ENCODE peak calls at places on chromosomes 12 and 14, in four cellular contexts. N, F, C and U are unnamed samples.

GRCh38 chr12:52175411-52176350 is 16.1 kb downstream of the KRT80 start:
- DNase-seq in N (no peak), F (peak), C (no peak), U (no peak)

GRCh38 chr12:63151898-63152700 is 1.1 kb upstream of the AVPR1A start:
- DNase-seq in N (peak), F (peak), C (peak), U (no peak)

GRCh38 chr12:68580911-68581310 is 29.8 kb upstream of the RAP1B start:
- DNase-seq in N (no peak), F (no peak), C (no peak), U (no peak)

GRCh38 chr12:59715434-59715833 is 119.6 kb downstream of the SLC16A7 start:
- DNase-seq in N (no peak), F (no peak), C (no peak), U (no peak)

GRCh38 chr12:47773858-47774580 is 981 bp downstream of the SLC48A1 start:
- DNase-seq in N (no peak), F (no peak), C (no peak), U (no peak)

GRCh38 chr12:81888341-81888740 is 129.2 kb upstream of the PPFIA2 start:
- DNase-seq in N (no peak), F (no peak), C (no peak), U (no peak)

GRCh38 chr12:884746-885414 is 64.6 kb downstream of the RAD52 start:
- DNase-seq in N (no peak), F (no peak), C (no peak), U (no peak)

GRCh38 chr12:34397591-34398365 is 375.5 kb downstream of the ALG10 start:
- DNase-seq in N (peak), F (peak), C (no peak), U (peak)

GRCh38 chr12:80837342-80837978 is 100.3 kb downstream of the LIN7A start:
- DNase-seq in N (no peak), F (no peak), C (peak), U (no peak)

GRCh38 chr12:75177997-75178396 is 31.6 kb downstream of the KCNC2 start:
- DNase-seq in N (no peak), F (no peak), C (no peak), U (no peak)

GRCh38 chr12:27193854-27194544 is 50.1 kb upstream of the STK38L start:
- DNase-seq in N (no peak), F (peak), C (no peak), U (no peak)

DNA sequence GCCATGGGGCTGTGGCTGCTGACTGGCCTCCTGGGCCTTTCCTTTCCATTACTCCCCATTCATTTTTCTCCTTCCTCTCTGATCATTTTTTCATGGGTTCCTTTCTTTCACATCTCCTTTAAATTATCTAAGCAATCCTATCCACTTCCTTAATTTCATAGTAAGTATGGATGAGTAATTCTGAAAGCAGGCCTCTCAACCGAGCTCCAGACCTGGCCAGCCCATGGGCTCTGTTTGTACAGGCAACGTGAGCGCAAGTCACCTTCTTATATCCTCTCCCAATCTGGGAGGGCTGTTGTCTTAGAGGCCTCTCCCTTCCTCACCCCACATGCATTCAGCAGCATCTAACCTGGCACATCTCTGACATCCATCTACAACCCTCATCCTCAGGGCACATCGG is 13.3 kb downstream of the CKAP4 start:
- DNase-seq in N (no peak), F (no peak), C (no peak), U (no peak)
- H3K4me3 ChIP-seq in N (no peak), F (no peak), C (no peak), U (no peak)

GRCh38 chr14:53567236-53567785 is 389.3 kb downstream of the BMP4 start:
- DNase-seq in N (no peak), F (no peak), C (peak), U (no peak)

GRCh38 chr14:53569471-53569870 is 387.2 kb downstream of the BMP4 start:
- DNase-seq in N (no peak), F (no peak), C (no peak), U (no peak)

GRCh38 chr14:53570411-53571387 is 385.9 kb downstream of the BMP4 start:
- DNase-seq in N (no peak), F (no peak), C (no peak), U (no peak)

GRCh38 chr14:53571589-53571988 is 385.0 kb downstream of the BMP4 start:
- DNase-seq in N (no peak), F (no peak), C (no peak), U (no peak)

DNA sequence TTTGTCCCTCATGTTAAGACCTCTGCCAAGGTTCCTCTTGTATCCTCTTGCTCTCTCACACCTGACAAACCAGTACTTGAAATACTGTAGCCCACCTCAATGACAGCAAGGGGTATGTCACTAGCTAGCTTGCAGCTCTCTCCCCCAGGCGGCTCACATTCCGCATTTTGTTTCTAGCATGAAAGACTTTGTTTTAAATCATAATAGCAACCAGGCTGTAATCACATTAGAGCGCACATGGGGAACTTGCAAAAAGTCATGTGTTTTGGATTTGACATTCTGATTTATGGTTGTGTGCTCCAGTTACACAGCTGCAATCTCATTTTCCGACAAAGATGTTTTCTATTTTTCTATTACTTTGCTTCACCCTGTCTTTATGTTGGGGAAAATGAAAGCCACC is 384.6 kb downstream of the BMP4 start:
- DNase-seq in N (no peak), F (no peak), C (peak), U (no peak)
- H3K27ac ChIP-seq in N (no peak), F (no peak), C (no peak), U (peak)

DNA sequence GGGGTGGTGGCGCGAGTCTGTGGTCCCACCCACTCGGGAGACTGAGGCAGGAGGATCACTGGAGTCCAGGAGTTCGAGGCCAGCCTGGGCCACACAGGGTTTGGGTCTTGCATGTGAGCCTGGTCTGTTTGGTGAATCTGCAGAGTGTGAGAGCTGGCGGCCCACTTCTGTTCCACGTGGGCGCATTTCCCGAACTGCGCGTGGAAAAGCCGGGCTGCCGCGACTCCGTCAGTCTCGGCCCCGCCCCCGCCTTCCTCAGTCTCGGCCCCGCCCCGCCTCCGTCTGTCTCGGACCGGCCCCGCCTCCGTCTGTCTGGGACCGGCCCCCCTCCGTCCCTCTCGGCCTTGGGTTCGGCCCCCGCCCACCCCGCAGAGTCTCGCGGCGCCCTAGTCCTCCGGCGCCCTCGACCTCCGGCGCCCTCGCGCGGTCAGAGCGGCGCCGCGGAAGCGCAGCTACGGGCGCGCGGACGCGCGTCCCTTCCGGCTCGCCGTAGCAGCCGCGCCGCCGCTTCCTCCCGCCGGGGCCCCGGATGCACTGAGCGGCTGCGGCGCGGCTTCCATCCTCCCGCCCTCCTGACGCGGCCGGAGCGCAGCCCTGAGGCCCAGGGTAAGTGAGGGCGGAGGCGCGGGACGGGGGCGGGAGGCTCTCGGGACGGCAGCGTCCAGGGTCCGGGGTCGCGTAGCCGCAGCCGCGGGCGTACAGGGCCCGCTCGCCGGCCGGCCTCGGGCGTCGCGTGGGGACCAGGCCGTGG is at the start of gene EP400:
- DNase-seq in N (peak), F (peak), C (peak), U (no peak)
- TF ChIP-seq POLR2A in N (no peak), F (no peak), C (peak), U (peak)

GRCh38 chr12:93894391-93895095 is 217.4 kb downstream of the CRADD start:
- DNase-seq in N (peak), F (peak), C (no peak), U (peak)
- H3K4me3 ChIP-seq in N (no peak), F (peak), C (no peak), U (peak)

DNA sequence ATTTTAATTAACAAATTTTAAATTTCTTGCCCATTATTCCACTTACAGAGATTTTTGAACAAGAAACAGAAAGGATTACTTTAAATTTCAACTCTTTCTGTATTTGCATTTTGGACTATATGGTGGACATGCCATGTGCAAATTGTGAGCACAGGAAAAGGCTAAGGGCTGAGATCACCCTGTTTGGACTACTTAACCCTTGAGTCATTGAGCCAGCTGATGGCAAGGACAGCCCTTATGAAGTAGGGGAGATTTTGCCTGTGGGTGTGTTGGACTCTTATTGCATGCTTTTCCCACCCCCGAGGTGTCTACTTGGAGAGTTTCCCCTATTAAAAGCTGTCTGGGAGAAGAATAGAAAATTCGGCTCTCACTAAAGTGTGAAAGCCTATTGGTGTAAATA is 17.2 kb downstream of the DERA start:
- DNase-seq in N (no peak), F (no peak), C (no peak), U (no peak)
- H3K27ac ChIP-seq in N (no peak), F (no peak), C (no peak), U (no peak)